ENCODE peak calls at places on chromosome X, in five cellular contexts. P is mucosa of descending colon, Q is AG08395, H is GM20000, N is sciatic nerve. B is an unnamed sample.

GRCh38 chrX:131792789-131793462 is 230.2 kb upstream of the STK26 start:
- DNase-seq in H (no peak), Q (peak; percentile 58), N (peak; percentile 94), P (no peak), B (peak; percentile 18)

GRCh38 chrX:155615938-155616337 is 3.2 kb upstream of the TMLHE start:
- DNase-seq in N (no peak), P (no peak), H (no peak), Q (no peak), B (no peak)

GRCh38 chrX:119398974-119399771 is at the start of gene SLC25A43:
- DNase-seq in H (peak; percentile 89), Q (peak; percentile 60), N (peak; percentile 64), P (peak; percentile 54), B (peak; percentile 43)

GRCh38 chrX:22220941-22221340 is 51.8 kb upstream of the CBLL2 start:
- DNase-seq in H (no peak), Q (peak; percentile 11), N (no peak), P (no peak), B (no peak)

GRCh38 chrX:15206306-15206705 is 63.6 kb downstream of the ASB9 start:
- DNase-seq in H (no peak), Q (no peak), N (no peak), P (peak; percentile 12), B (no peak)

GRCh38 chrX:41019041-41019392 is 66.2 kb upstream of the USP9X start:
- DNase-seq in N (no peak), Q (no peak), H (no peak), P (no peak), B (no peak)

GRCh38 chrX:71367396-71367795 is 1.2 kb downstream of the TAF1 start:
- DNase-seq in H (no peak), P (peak; percentile 3), N (no peak), Q (no peak), B (no peak)

GRCh38 chrX:9885150-9885549 is 82.0 kb upstream of the CLDN34 start:
- DNase-seq in N (no peak), Q (peak; percentile 56), H (peak; percentile 74), P (peak; percentile 67), B (peak; percentile 58)

GRCh38 chrX:139120760-139121159 is 409.2 kb upstream of the FGF13 start:
- DNase-seq in N (no peak), Q (peak; percentile 6), P (no peak), H (no peak), B (no peak)

GRCh38 chrX:134798472-134798871 is 140.2 kb upstream of the PLAC1 start:
- DNase-seq in Q (no peak), N (no peak), H (no peak), P (no peak), B (no peak)

GRCh38 chrX:46551494-46552128 is 6.4 kb upstream of the ZNF674 start:
- DNase-seq in Q (no peak), P (no peak), N (no peak), H (no peak), B (no peak)

GRCh38 chrX:57156397-57157049 is 19.3 kb upstream of the SPIN2A start:
- DNase-seq in P (peak; percentile 69), Q (peak; percentile 49), H (no peak), N (no peak), B (peak; percentile 17)

GRCh38 chrX:23699636-23700194 is 32.4 kb downstream of the PRDX4 start:
- DNase-seq in P (peak; percentile 2), N (no peak), Q (no peak), H (peak; percentile 26), B (no peak)

GRCh38 chrX:115226929-115227328 is 7.0 kb downstream of the LRCH2 start:
- DNase-seq in H (no peak), N (no peak), Q (peak; percentile 5), P (no peak), B (no peak)

GRCh38 chrX:43753637-43754036 is 97.5 kb downstream of the MAOA start:
- DNase-seq in P (no peak), H (no peak), N (no peak), Q (peak; percentile 16), B (no peak)

GRCh38 chrX:118847676-118848075 is 24.1 kb downstream of the ZCCHC12 start:
- DNase-seq in N (no peak), P (peak; percentile 19), H (peak; percentile 45), Q (peak; percentile 67), B (no peak)

GRCh38 chrX:47643926-47644325 is 6.4 kb downstream of the ELK1 start:
- DNase-seq in N (no peak), Q (peak; percentile 34), P (no peak), H (no peak), B (no peak)